ENCODE peak calls at places on chromosomes 5 and 9, in five cellular contexts. M is GM12865, A is fibroblast of pulmonary artery, S is Daoy, U is germinal center. H is an unnamed sample.

GRCh38 chr9:13033959-13034695 is 245.4 kb downstream of the MPDZ start:
- DNase-seq in U (no peak), S (peak), M (peak), A (peak), H (no peak)

GRCh38 chr5:19886123-19886921 is 101.7 kb downstream of the CDH18 start:
- DNase-seq in S (peak), A (peak), M (no peak), U (no peak), H (no peak)

GRCh38 chr9:129987047-129987446 is 55.9 kb downstream of the FNBP1 start:
- DNase-seq in U (no peak), S (no peak), M (peak), A (no peak), H (no peak)

GRCh38 chr9:12716823-12717222 is 23.6 kb downstream of the TYRP1 start:
- DNase-seq in A (no peak), U (no peak), S (no peak), M (no peak), H (no peak)

GRCh38 chr9:447230-448025 is 232.8 kb downstream of the DOCK8 start:
- DNase-seq in U (no peak), S (peak), M (peak), A (no peak), H (no peak)

GRCh38 chr9:121802753-121803152 is 151.3 kb downstream of the DAB2IP start:
- DNase-seq in M (no peak), A (no peak), S (no peak), U (no peak), H (no peak)

GRCh38 chr9:70549926-70550325 is 135.5 kb upstream of the KLF9 start:
- DNase-seq in U (no peak), M (no peak), S (no peak), A (no peak), H (no peak)

GRCh38 chr9:14320272-14321245 is 6.6 kb upstream of the NFIB start:
- DNase-seq in A (peak), U (no peak), S (peak), M (peak), H (no peak)

GRCh38 chr5:90055831-90056328 is 353.7 kb downstream of the CETN3 start:
- DNase-seq in A (peak), S (peak), U (no peak), M (no peak), H (no peak)

GRCh38 chr5:14168139-14168792 is 25.1 kb downstream of the TRIO start:
- DNase-seq in S (no peak), A (no peak), U (no peak), M (peak), H (no peak)

GRCh38 chr5:139517683-139518564 is 35.4 kb upstream of the STING1 start:
- DNase-seq in U (peak), S (peak), A (peak), M (peak), H (no peak)

GRCh38 chr9:12753931-12754330 is 20.9 kb upstream of the LURAP1L start:
- DNase-seq in U (no peak), A (no peak), M (no peak), S (no peak), H (no peak)

GRCh38 chr9:37683531-37684371 is 33.0 kb downstream of the FRMPD1 start:
- DNase-seq in U (no peak), S (no peak), A (no peak), M (no peak), H (no peak)

GRCh38 chr5:10333154-10334006 is 20.1 kb upstream of the MARCHF6 start:
- DNase-seq in A (peak), U (peak), S (peak), M (no peak), H (no peak)

GRCh38 chr5:116423091-116423490 is 151.5 kb downstream of the SEMA6A start:
- DNase-seq in M (no peak), U (no peak), S (no peak), A (no peak), H (no peak)

GRCh38 chr9:96048954-96049831 is 173.7 kb downstream of the ERCC6L2 start:
- DNase-seq in U (no peak), A (no peak), S (no peak), M (no peak), H (no peak)

GRCh38 chr9:13580760-13581159 is 301.3 kb upstream of the MPDZ start:
- DNase-seq in U (no peak), S (no peak), A (no peak), M (no peak), H (no peak)

GRCh38 chr9:126395439-126396212 is 69.0 kb downstream of the MVB12B start:
- DNase-seq in S (peak), U (no peak), M (no peak), A (peak), H (no peak)

GRCh38 chr5:10295619-10296326 is 11.9 kb downstream of the CMBL start:
- DNase-seq in U (no peak), M (peak), S (no peak), A (no peak), H (no peak)

GRCh38 chr9:35935261-35935660 is 22.7 kb downstream of the OR2S2 start:
- DNase-seq in M (no peak), S (no peak), A (no peak), U (no peak), H (no peak)

GRCh38 chr9:36843964-36844363 is 190.1 kb downstream of the PAX5 start:
- DNase-seq in A (no peak), U (no peak), S (no peak), M (peak), H (no peak)

GRCh38 chr9:129270205-129270604 is 92.1 kb upstream of the IER5L start:
- DNase-seq in U (peak), A (no peak), M (peak), S (no peak), H (peak)

GRCh38 chr5:178086266-178086665 is 27.1 kb upstream of the N4BP3 start:
- DNase-seq in A (no peak), U (no peak), S (peak), M (no peak), H (no peak)